ENCODE peak calls at places on chromosomes 3 and 15, in seven cellular contexts. N is dorsolateral prefrontal cortex; F is left ventricle myocardium inferior; J is stimulated activated naive B cell treated with anti-CD40 and anti-IgM and Interleukin-4, amounts not matched to agents 10 μg/mL and 1 μg/mL and 100 μg/mL, for 72 hours; O is left cardiac atrium; S is HFFc6; X is activated naive CD8-positive, alpha-beta T cell treated with anti-CD3 and anti-CD28 coated beads for 36 hours. C is an unnamed sample.

GRCh38 chr3:45187597-45188210 is 38.4 kb downstream of the TMEM158 start:
- DNase-seq in N (no peak), F (no peak), J (peak; percentile 29), O (no peak), S (no peak), X (no peak), C (no peak)

GRCh38 chr3:52798978-52799476 is 4.4 kb downstream of the ITIH3 start:
- DNase-seq in N (no peak), F (no peak), J (no peak), O (no peak), S (no peak), X (peak; percentile 20), C (no peak)

GRCh38 chr15:78778422-78778821 is 32.8 kb downstream of the ADAMTS7 start:
- DNase-seq in N (no peak), F (no peak), J (no peak), O (no peak), S (no peak), X (no peak), C (no peak)

GRCh38 chr3:4462641-4463040 is 4.4 kb downstream of the SUMF1 start:
- DNase-seq in N (no peak), F (no peak), J (no peak), O (no peak), S (no peak), X (no peak), C (no peak)

GRCh38 chr3:77149382-77149781 is 109.5 kb downstream of the ROBO2 start:
- DNase-seq in N (no peak), F (no peak), J (no peak), O (no peak), S (no peak), X (no peak), C (no peak)

GRCh38 chr3:53216723-53217122 is 39.1 kb downstream of the TKT start:
- DNase-seq in N (no peak), F (no peak), J (no peak), O (no peak), S (no peak), X (no peak), C (no peak)

GRCh38 chr3:176160997-176161396 is 1036.3 kb downstream of the TBL1XR1 start:
- DNase-seq in N (no peak), F (no peak), J (no peak), O (no peak), S (no peak), X (no peak), C (no peak)

GRCh38 chr3:36890261-36890660 is 54.6 kb downstream of the TRANK1 start:
- DNase-seq in N (no peak), F (no peak), J (no peak), O (no peak), S (no peak), X (no peak), C (no peak)

GRCh38 chr15:76336254-76337046 is at the start of gene ISL2:
- DNase-seq in N (no peak), F (no peak), J (peak; percentile 76), O (peak; percentile 67), S (peak; percentile 95), X (peak; percentile 80), C (peak; percentile 65)